ENCODE peak calls at places on chromosomes 1 and 21, in five cellular contexts. R is GM23248, I is HCT116, P is hepatocyte, J is MM.1S. V is an unnamed sample.

GRCh38 chr1:2534775-2535387 is 4.8 kb upstream of the HES5 start:
- DNase-seq in R (peak), I (no peak), P (peak), J (no peak), V (peak)

GRCh38 chr21:45309069-45309521 is 21.4 kb upstream of the POFUT2 start:
- DNase-seq in R (peak), I (no peak), P (peak), J (peak), V (peak)

GRCh38 chr1:204349602-204350001 is 10.1 kb downstream of the PLEKHA6 start:
- DNase-seq in R (no peak), I (no peak), P (peak), J (no peak), V (no peak)

GRCh38 chr1:119909890-119910596 is 13.7 kb upstream of the ADAM30 start:
- DNase-seq in R (no peak), I (no peak), P (no peak), J (no peak), V (no peak)

GRCh38 chr1:17878837-17879236 is 123.7 kb downstream of the ACTL8 start:
- DNase-seq in R (peak), I (no peak), P (no peak), J (no peak), V (peak)

GRCh38 chr21:41868062-41868710 is 11.0 kb downstream of the PRDM15 start:
- DNase-seq in R (peak), I (no peak), P (no peak), J (peak), V (no peak)

GRCh38 chr1:228781161-228781771 is 46.0 kb downstream of the RHOU start:
- DNase-seq in R (peak), I (no peak), P (peak), J (no peak), V (no peak)

GRCh38 chr1:77504986-77505385 is 177.5 kb downstream of the ZZZ3 start:
- DNase-seq in R (no peak), I (no peak), P (no peak), J (no peak), V (peak)

GRCh38 chr1:161721738-161722343 is 497 bp downstream of the FCRLB start:
- DNase-seq in R (peak), I (no peak), P (no peak), J (no peak), V (peak)

GRCh38 chr1:51906306-51907078 is 28.0 kb upstream of the NRDC start:
- DNase-seq in R (peak), I (no peak), P (no peak), J (no peak), V (peak)

GRCh38 chr21:46472246-46472645 is 13.6 kb downstream of the DIP2A start:
- DNase-seq in R (no peak), I (no peak), P (no peak), J (no peak), V (no peak)

GRCh38 chr1:103560427-103560826 is 11.0 kb upstream of the AMY2B start:
- DNase-seq in R (no peak), I (no peak), P (no peak), J (no peak), V (no peak)

GRCh38 chr1:36654586-36654985 is 171.9 kb upstream of the CSF3R start:
- DNase-seq in R (no peak), I (no peak), P (no peak), J (no peak), V (no peak)

GRCh38 chr1:196873385-196873784 is 14.5 kb upstream of the CFHR4 start:
- DNase-seq in R (no peak), I (no peak), P (no peak), J (no peak), V (no peak)

GRCh38 chr1:58888776-58889341 is 105.0 kb upstream of the JUN start:
- DNase-seq in R (peak), I (no peak), P (no peak), J (no peak), V (no peak)

GRCh38 chr1:223670458-223671159 is 5.1 kb upstream of the CAPN8 start:
- DNase-seq in R (peak), I (peak), P (peak), J (peak), V (peak)

GRCh38 chr21:17454315-17455027 is 58.4 kb upstream of the CXADR start:
- DNase-seq in R (peak), I (peak), P (peak), J (peak), V (peak)

GRCh38 chr1:227759345-227760300 is 24.4 kb downstream of the SNAP47 start:
- DNase-seq in R (peak), I (no peak), P (peak), J (no peak), V (peak)

GRCh38 chr1:209692296-209692695 is 12.3 kb upstream of the HSD11B1 start:
- DNase-seq in R (no peak), I (no peak), P (no peak), J (no peak), V (no peak)

GRCh38 chr1:15106608-15107007 is 46.9 kb upstream of the TMEM51 start:
- DNase-seq in R (no peak), I (no peak), P (peak), J (no peak), V (peak)

GRCh38 chr1:118388341-118388740 is 203.3 kb upstream of the SPAG17 start:
- DNase-seq in R (peak), I (no peak), P (no peak), J (no peak), V (no peak)

GRCh38 chr1:172176206-172176605 is 244.3 kb upstream of the C1orf105 start:
- DNase-seq in R (no peak), I (no peak), P (no peak), J (no peak), V (no peak)

GRCh38 chr21:44434936-44435635 is 20.2 kb upstream of the LRRC3 start:
- DNase-seq in R (no peak), I (no peak), P (no peak), J (no peak), V (no peak)

GRCh38 chr1:198970919-198971318 is 332.1 kb downstream of the PTPRC start:
- DNase-seq in R (peak), I (no peak), P (peak), J (no peak), V (peak)

GRCh38 chr1:182495002-182495401 is 45.1 kb downstream of the RGSL1 start:
- DNase-seq in R (no peak), I (no peak), P (no peak), J (no peak), V (no peak)

DNA sequence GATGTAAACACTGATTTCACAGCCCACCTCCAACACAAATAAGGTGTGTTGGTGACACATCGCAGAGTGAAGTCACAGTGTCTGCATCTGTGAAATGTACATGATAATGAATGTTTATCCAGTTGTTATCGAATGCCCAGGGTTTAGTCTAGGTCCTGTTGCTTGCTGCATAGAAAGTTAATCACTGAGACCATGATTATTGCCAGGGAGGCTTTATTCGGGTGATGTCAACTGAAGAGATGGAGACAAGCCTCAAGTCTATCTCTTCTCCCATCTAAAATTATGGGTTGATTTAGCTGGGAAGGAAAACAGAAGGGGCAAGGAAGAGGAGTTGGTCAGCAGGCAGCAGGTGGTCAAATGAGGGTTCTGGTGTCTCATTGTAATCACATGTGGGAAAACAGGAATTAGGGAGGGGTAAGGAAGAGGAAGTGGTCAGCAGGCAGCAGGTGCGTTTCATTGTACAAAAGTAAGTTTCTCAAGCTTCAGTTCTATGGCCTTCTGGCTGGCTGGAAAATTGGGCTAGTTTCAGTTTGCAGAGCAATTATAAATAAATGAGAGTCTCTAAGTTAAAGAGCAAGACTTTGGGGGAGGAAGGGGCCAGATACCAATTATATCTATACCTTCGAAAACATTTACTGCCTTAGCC is 146.3 kb upstream of the DNAH14 start:
- DNase-seq in R (no peak), I (no peak), P (no peak), J (peak), V (peak)
- H3K27ac ChIP-seq in R (no peak), I (no peak), P (no peak), J (peak), V (no peak)

GRCh38 chr1:67733741-67734690 is 49.0 kb downstream of the GADD45A start:
- DNase-seq in R (no peak), I (no peak), P (no peak), J (no peak), V (no peak)
- TF ChIP-seq EZH2 in R (no peak), I (no peak), P (no peak), J (no peak), V (no peak)

DNA sequence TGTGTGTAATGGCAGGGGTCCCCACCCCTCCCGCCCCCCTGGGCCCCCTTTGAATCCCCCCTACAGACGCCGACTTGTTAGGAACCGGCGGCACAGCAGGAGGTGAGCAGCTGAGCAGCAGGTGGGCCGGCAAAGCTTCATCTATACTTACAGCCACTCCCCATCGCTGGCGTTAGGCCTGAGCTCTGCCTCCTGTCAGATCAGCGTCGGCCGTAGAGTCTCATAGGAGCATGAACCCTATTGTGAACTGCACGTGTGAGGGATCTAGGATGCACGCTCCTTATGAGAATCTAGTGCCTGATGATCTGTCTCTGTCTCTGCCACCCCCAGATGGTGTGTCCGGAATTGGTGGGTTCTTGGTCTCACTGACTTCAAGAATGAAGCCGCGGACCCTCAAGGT is 14.9 kb upstream of the VPS26C start:
- DNase-seq in R (no peak), I (no peak), P (peak), J (no peak), V (no peak)
- TF ChIP-seq EZH2phosphoT487 in R (no peak), I (no peak), P (no peak), J (no peak), V (no peak)

GRCh38 chr1:25697426-25698220 is 81.0 kb downstream of the MAN1C1 start:
- DNase-seq in R (no peak), I (no peak), P (no peak), J (no peak), V (no peak)
- H3K27ac ChIP-seq in R (no peak), I (no peak), P (no peak), J (no peak), V (no peak)

DNA sequence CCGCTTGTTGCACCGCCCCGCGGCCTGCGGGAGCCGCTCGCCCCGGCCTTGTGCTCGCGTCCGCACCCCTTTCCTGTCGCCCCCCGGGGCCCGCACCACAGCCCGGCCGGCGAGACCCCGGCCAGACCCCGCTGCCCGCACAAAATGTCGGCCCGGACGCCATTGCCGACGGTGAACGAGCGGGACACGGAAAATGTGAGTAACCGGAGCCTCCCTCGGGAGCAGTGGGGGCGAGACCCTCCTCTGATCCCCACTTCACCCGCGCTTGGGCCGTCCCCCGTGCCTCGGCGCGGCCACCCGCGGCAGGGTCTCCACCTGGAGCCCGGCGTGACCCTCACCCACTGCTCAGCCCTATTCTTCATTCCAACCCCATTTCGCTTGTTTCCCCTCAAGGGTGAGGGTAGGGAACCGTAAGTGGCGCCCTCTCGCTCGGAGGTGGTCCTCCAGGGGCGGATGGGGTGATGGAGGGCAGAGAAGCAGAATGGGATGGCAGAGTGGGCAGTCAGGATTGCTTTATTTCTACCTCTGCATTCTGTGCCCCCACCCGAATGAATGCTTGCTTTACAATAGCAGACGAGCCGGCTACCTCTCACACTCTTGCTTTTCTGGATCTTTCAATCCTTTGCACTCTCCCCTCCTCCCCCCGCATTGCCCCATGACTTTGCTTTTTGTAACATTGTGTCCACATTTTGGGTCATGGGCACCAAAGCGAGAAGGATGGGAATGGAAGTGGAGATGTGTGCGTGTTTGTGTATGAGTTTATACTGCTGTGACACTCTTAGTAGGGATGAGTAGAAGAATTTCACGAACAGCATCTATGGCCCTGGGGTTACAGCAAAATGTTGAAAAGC is 968 bp downstream of the MARK1 start:
- DNase-seq in R (peak), I (no peak), P (peak), J (no peak), V (no peak)
- TF ChIP-seq EZH2 in R (peak), I (no peak), P (no peak), J (no peak), V (peak)

DNA sequence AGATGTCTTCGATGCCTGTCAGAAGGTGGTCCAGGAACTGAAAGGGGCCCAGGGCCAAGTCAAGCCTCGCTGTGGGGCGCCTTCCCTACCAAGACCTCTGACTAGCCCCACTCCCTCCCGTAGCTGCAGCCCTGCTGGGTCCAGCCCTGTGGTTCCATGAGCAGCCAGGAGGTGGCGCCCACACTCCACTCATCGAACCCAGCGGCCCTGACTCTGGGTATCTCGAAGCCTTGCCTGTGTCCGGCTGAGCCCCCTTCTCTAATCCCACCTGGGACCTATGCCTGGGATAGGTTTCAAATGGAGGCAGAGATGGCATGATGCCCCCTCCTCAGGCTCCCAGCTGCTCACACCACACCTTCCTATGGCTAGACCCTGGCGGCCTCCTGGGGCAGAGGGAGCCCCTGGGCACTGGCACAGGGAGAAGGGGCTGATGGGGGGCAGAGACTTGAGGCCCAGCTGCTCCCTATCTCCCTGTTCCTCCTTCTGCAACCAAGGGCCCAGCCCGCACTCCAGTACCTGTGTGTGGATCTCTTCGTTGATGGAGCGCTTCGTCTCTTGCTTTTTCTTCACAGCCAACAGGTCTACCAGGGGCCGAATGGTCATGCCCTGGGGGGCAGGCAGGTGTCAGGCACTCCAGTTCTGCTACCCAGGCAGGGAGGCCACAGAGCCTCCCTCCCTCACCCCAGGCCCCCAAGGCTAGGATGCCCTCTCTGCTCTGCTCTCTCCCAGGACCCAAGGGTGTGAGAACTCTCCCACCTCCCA is 52.0 kb downstream of the SLC9A1 start:
- DNase-seq in R (peak), I (no peak), P (peak), J (peak), V (peak)
- TF ChIP-seq EZH2phosphoT487 in R (no peak), I (no peak), P (no peak), J (no peak), V (no peak)

DNA sequence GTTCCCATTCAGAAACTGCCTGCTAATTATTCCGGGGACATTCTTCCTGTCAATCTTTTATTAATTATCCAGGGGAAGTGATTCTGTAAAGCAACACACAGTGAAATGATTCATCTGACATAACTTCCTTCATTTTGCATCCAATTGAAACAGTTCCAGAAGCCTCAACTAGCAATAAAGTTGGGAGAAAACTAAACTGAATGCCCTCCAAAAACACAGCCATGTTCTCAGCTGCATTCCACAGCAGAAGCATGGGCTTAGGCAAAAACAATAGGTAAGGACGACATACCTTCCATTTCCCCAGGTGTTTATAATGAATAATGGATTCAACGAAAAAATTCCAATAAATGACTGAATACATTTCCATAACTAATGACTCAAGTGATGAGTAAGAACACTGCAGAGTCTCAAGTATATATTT is 36.9 kb upstream of the TARBP1 start:
- DNase-seq in R (peak), I (no peak), P (no peak), J (no peak), V (peak)
- H3K27ac ChIP-seq in R (peak), I (no peak), P (peak), J (no peak), V (peak)

DNA sequence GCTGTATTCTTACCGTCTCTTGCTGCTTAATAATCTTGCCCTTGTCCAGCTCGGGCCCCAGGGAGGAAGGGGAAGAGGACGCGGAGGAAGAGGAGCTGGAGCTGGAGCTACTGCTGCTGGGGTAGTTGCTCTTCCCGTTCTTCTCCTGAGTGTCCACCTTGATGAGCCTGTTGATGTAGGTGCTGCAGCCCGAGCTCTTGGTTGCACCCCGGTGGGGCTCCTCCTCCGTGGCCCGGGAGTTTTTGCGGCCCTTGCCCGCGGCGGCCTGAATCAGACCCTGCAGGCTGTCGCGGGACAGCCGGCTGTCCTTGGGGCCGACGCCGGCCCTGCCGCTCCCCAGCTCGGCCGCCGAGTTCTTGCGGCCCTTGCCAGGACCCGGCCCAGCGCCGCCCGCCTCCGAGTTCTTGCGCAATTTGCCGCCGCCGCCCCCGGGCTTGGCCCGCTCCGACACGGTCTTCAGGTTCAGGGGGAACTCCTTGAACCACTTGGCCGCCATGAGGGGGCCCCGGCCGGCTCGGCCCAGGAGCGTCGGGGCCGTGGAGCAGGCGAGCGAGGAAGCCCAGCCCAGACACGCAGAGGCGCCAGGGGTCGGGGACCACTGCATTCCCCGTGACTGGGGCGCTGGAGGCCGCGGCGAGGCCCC is 475 bp upstream of the TDRD10 start:
- DNase-seq in R (peak), I (no peak), P (peak), J (no peak), V (no peak)
- TF ChIP-seq EZH2 in R (peak), I (no peak), P (peak), J (no peak), V (no peak)

DNA sequence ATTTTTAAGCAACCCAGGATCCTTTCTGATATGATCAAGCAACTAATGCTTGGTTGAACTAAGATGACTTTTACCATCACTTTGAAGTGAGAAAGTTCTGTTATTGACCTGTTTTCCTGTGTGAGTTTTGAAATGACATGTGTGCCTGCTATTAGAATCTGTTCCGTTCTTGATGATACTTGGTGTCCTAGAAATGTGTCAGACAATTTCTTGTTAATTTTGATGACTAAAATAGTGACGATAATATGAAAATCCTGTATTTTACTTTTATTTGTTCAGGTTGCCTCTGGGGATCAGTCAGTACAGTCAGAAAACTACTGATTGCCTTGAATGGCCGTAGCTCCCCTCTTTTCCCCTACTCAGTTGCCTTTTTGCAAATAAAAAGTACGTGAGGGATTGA is 228.0 kb downstream of the RYR2 start:
- DNase-seq in R (no peak), I (no peak), P (no peak), J (no peak), V (no peak)
- TF ChIP-seq EZH2phosphoT487 in R (no peak), I (no peak), P (no peak), J (no peak), V (no peak)

DNA sequence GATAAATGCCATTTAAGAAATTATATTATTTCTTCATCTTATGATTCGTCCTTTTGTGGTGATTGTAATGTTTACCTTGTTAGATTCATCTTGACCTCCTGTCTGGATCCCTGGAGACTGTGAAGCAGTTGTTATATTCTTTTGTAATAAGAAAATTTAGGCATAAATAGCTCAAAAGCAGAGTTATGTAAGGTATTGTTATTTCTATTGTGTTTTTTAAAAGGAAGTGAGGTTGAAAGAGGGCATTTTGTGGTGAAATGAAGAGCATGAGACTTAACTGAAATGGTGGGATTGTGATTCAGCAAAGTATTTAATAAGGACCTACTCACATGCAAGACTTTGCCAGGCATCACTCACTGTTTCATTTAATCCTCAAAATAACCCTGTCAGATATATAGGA is 104.0 kb downstream of the PDE4B start:
- DNase-seq in R (peak), I (no peak), P (no peak), J (no peak), V (no peak)
- H3K27ac ChIP-seq in R (peak), I (no peak), P (no peak), J (no peak), V (no peak)

V was measured in PC-3.